ENCODE peak calls at places on chromosomes 13 and 19, in ten cellular contexts. One of them, this sample, is unnamed.

GRCh38 chr13:111609631-111610030 is 289.2 kb downstream of the TEX29 start:
- DNase-seq in H9: no peak
- DNase-seq in astrocyte: no peak
- DNase-seq in cardiac muscle cell: no peak
- DNase-seq in stomach: no peak
- DNase-seq in body of pancreas: no peak
- DNase-seq in neural progenitor cell: no peak
- DNase-seq in adrenal gland: no peak
- DNase-seq in lower lobe of right lung: no peak
- DNase-seq in gastrocnemius medialis: no peak
- DNase-seq in this sample: no peak

GRCh38 chr13:50198508-50198907 is 183.3 kb downstream of the KCNRG start:
- DNase-seq in gastrocnemius medialis: no peak
- DNase-seq in neural progenitor cell: no peak
- DNase-seq in body of pancreas: no peak
- DNase-seq in H9: no peak
- DNase-seq in cardiac muscle cell: no peak
- DNase-seq in astrocyte: no peak
- DNase-seq in adrenal gland: no peak
- DNase-seq in lower lobe of right lung: no peak
- DNase-seq in stomach: no peak
- DNase-seq in this sample: no peak

GRCh38 chr13:24149306-24150032 is 11.1 kb upstream of the SPATA13 start:
- DNase-seq in cardiac muscle cell: no peak
- DNase-seq in H9: no peak
- DNase-seq in body of pancreas: no peak
- DNase-seq in astrocyte: peak; percentile 41
- DNase-seq in neural progenitor cell: no peak
- DNase-seq in lower lobe of right lung: no peak
- DNase-seq in adrenal gland: no peak
- DNase-seq in stomach: no peak
- DNase-seq in gastrocnemius medialis: no peak
- DNase-seq in this sample: no peak

GRCh38 chr19:3065675-3066357 is 3.5 kb upstream of the TLE5 start:
- DNase-seq in stomach: peak; percentile 57
- DNase-seq in gastrocnemius medialis: no peak
- DNase-seq in body of pancreas: peak; percentile 56
- DNase-seq in H9: no peak
- DNase-seq in astrocyte: no peak
- DNase-seq in neural progenitor cell: no peak
- DNase-seq in cardiac muscle cell: no peak
- DNase-seq in lower lobe of right lung: no peak
- DNase-seq in adrenal gland: no peak
- DNase-seq in this sample: no peak

GRCh38 chr13:44045179-44045562 is 165.5 kb downstream of the LACC1 start:
- DNase-seq in lower lobe of right lung: no peak
- DNase-seq in H9: no peak
- DNase-seq in cardiac muscle cell: no peak
- DNase-seq in stomach: no peak
- DNase-seq in adrenal gland: no peak
- DNase-seq in body of pancreas: no peak
- DNase-seq in astrocyte: no peak
- DNase-seq in neural progenitor cell: peak; percentile 9
- DNase-seq in gastrocnemius medialis: no peak
- DNase-seq in this sample: no peak

GRCh38 chr13:75258159-75258782 is 223.7 kb downstream of the TBC1D4 start:
- DNase-seq in stomach: no peak
- DNase-seq in neural progenitor cell: peak; percentile 47
- DNase-seq in lower lobe of right lung: no peak
- DNase-seq in H9: no peak
- DNase-seq in astrocyte: peak; percentile 30
- DNase-seq in cardiac muscle cell: peak; percentile 54
- DNase-seq in adrenal gland: no peak
- DNase-seq in body of pancreas: no peak
- DNase-seq in gastrocnemius medialis: no peak
- DNase-seq in this sample: no peak

GRCh38 chr13:103291693-103292572 is 225.7 kb upstream of the SLC10A2 start:
- DNase-seq in stomach: no peak
- DNase-seq in astrocyte: no peak
- DNase-seq in cardiac muscle cell: peak; percentile 29
- DNase-seq in body of pancreas: no peak
- DNase-seq in adrenal gland: no peak
- DNase-seq in H9: no peak
- DNase-seq in gastrocnemius medialis: no peak
- DNase-seq in neural progenitor cell: peak; percentile 64
- DNase-seq in lower lobe of right lung: no peak
- DNase-seq in this sample: no peak

GRCh38 chr13:48489666-48490065 is 43.2 kb downstream of the RCBTB2 start:
- DNase-seq in cardiac muscle cell: no peak
- DNase-seq in adrenal gland: no peak
- DNase-seq in astrocyte: no peak
- DNase-seq in body of pancreas: no peak
- DNase-seq in stomach: no peak
- DNase-seq in lower lobe of right lung: no peak
- DNase-seq in gastrocnemius medialis: no peak
- DNase-seq in H9: no peak
- DNase-seq in neural progenitor cell: no peak
- DNase-seq in this sample: no peak

GRCh38 chr13:31545616-31546015 is 193.7 kb upstream of the RXFP2 start:
- DNase-seq in adrenal gland: no peak
- DNase-seq in gastrocnemius medialis: no peak
- DNase-seq in H9: no peak
- DNase-seq in cardiac muscle cell: no peak
- DNase-seq in astrocyte: no peak
- DNase-seq in neural progenitor cell: no peak
- DNase-seq in stomach: no peak
- DNase-seq in lower lobe of right lung: no peak
- DNase-seq in body of pancreas: no peak
- DNase-seq in this sample: no peak

GRCh38 chr19:5934002-5934401 is 19.9 kb downstream of the CAPS start:
- DNase-seq in gastrocnemius medialis: no peak
- DNase-seq in stomach: no peak
- DNase-seq in astrocyte: no peak
- DNase-seq in H9: no peak
- DNase-seq in neural progenitor cell: no peak
- DNase-seq in body of pancreas: no peak
- DNase-seq in lower lobe of right lung: no peak
- DNase-seq in adrenal gland: no peak
- DNase-seq in cardiac muscle cell: no peak
- DNase-seq in this sample: no peak

GRCh38 chr13:27455331-27455855 is 5.0 kb upstream of the MTIF3 start:
- DNase-seq in H9: peak; percentile 47
- DNase-seq in stomach: no peak
- DNase-seq in cardiac muscle cell: no peak
- DNase-seq in adrenal gland: no peak
- DNase-seq in body of pancreas: no peak
- DNase-seq in astrocyte: no peak
- DNase-seq in neural progenitor cell: no peak
- DNase-seq in gastrocnemius medialis: no peak
- DNase-seq in lower lobe of right lung: no peak
- DNase-seq in this sample: no peak

GRCh38 chr13:37869756-37870488 is at the start of gene TRPC4:
- DNase-seq in adrenal gland: peak; percentile 18
- DNase-seq in neural progenitor cell: peak; percentile 86
- DNase-seq in H9: peak; percentile 84
- DNase-seq in body of pancreas: peak; percentile 51
- DNase-seq in lower lobe of right lung: peak; percentile 41
- DNase-seq in gastrocnemius medialis: no peak
- DNase-seq in cardiac muscle cell: peak; percentile 59
- DNase-seq in stomach: peak; percentile 31
- DNase-seq in astrocyte: peak; percentile 63
- DNase-seq in this sample: peak; percentile 25

GRCh38 chr19:16376649-16377048 is 52.0 kb downstream of the KLF2 start:
- DNase-seq in astrocyte: no peak
- DNase-seq in body of pancreas: no peak
- DNase-seq in gastrocnemius medialis: no peak
- DNase-seq in stomach: no peak
- DNase-seq in neural progenitor cell: peak; percentile 34
- DNase-seq in H9: peak; percentile 68
- DNase-seq in adrenal gland: no peak
- DNase-seq in lower lobe of right lung: no peak
- DNase-seq in cardiac muscle cell: peak; percentile 52
- DNase-seq in this sample: no peak

GRCh38 chr13:43316997-43317396 is 293.6 kb downstream of the DNAJC15 start:
- DNase-seq in body of pancreas: no peak
- DNase-seq in adrenal gland: peak; percentile 33
- DNase-seq in H9: no peak
- DNase-seq in cardiac muscle cell: no peak
- DNase-seq in lower lobe of right lung: no peak
- DNase-seq in stomach: no peak
- DNase-seq in astrocyte: peak; percentile 50
- DNase-seq in gastrocnemius medialis: peak; percentile 14
- DNase-seq in neural progenitor cell: peak; percentile 20
- DNase-seq in this sample: peak; percentile 8

GRCh38 chr13:29953542-29953941 is 103.1 kb upstream of the UBL3 start:
- DNase-seq in H9: no peak
- DNase-seq in stomach: no peak
- DNase-seq in gastrocnemius medialis: no peak
- DNase-seq in body of pancreas: no peak
- DNase-seq in lower lobe of right lung: no peak
- DNase-seq in adrenal gland: no peak
- DNase-seq in cardiac muscle cell: no peak
- DNase-seq in astrocyte: no peak
- DNase-seq in neural progenitor cell: no peak
- DNase-seq in this sample: no peak

GRCh38 chr13:99657848-99658265 is 156.6 kb downstream of the TM9SF2 start:
- DNase-seq in stomach: peak; percentile 49
- DNase-seq in astrocyte: peak; percentile 31
- DNase-seq in neural progenitor cell: peak; percentile 79
- DNase-seq in H9: peak; percentile 68
- DNase-seq in adrenal gland: peak; percentile 47
- DNase-seq in lower lobe of right lung: peak; percentile 48
- DNase-seq in body of pancreas: no peak
- DNase-seq in cardiac muscle cell: peak; percentile 32
- DNase-seq in gastrocnemius medialis: no peak
- DNase-seq in this sample: peak; percentile 55

GRCh38 chr13:65532231-65532630 is 1697.9 kb downstream of the PCDH9 start:
- DNase-seq in neural progenitor cell: no peak
- DNase-seq in H9: no peak
- DNase-seq in adrenal gland: no peak
- DNase-seq in astrocyte: no peak
- DNase-seq in lower lobe of right lung: no peak
- DNase-seq in cardiac muscle cell: no peak
- DNase-seq in stomach: no peak
- DNase-seq in gastrocnemius medialis: no peak
- DNase-seq in body of pancreas: no peak
- DNase-seq in this sample: no peak

GRCh38 chr19:47124937-47125668 is 5.5 kb upstream of the SAE1 start:
- DNase-seq in gastrocnemius medialis: no peak
- DNase-seq in stomach: no peak
- DNase-seq in lower lobe of right lung: no peak
- DNase-seq in adrenal gland: no peak
- DNase-seq in astrocyte: peak; percentile 61
- DNase-seq in neural progenitor cell: peak; percentile 83
- DNase-seq in H9: peak; percentile 69
- DNase-seq in body of pancreas: peak; percentile 27
- DNase-seq in cardiac muscle cell: peak; percentile 84
- DNase-seq in this sample: no peak

GRCh38 chr13:89255844-89256406 is 1584.8 kb downstream of the SLITRK5 start:
- DNase-seq in body of pancreas: no peak
- DNase-seq in gastrocnemius medialis: no peak
- DNase-seq in astrocyte: no peak
- DNase-seq in cardiac muscle cell: peak; percentile 68
- DNase-seq in neural progenitor cell: no peak
- DNase-seq in lower lobe of right lung: no peak
- DNase-seq in adrenal gland: no peak
- DNase-seq in stomach: no peak
- DNase-seq in H9: no peak
- DNase-seq in this sample: no peak

GRCh38 chr13:32733685-32734084 is 147.4 kb downstream of the PDS5B start:
- DNase-seq in lower lobe of right lung: no peak
- DNase-seq in adrenal gland: no peak
- DNase-seq in astrocyte: no peak
- DNase-seq in cardiac muscle cell: no peak
- DNase-seq in gastrocnemius medialis: no peak
- DNase-seq in body of pancreas: no peak
- DNase-seq in H9: no peak
- DNase-seq in neural progenitor cell: no peak
- DNase-seq in stomach: no peak
- DNase-seq in this sample: no peak
- H3K27me3 ChIP-seq in lower lobe of right lung: no peaks in the 10 kb centered on the region
- H3K27me3 ChIP-seq in adrenal gland: no peaks in the 10 kb centered on the region
- H3K27me3 ChIP-seq in astrocyte: no peaks in the 10 kb centered on the region
- H3K27me3 ChIP-seq in cardiac muscle cell: no peaks in the 10 kb centered on the region
- H3K27me3 ChIP-seq in gastrocnemius medialis: no peaks in the 10 kb centered on the region
- H3K27me3 ChIP-seq in body of pancreas: no peaks in the 10 kb centered on the region
- H3K27me3 ChIP-seq in H9: no peaks in the 10 kb centered on the region
- H3K27me3 ChIP-seq in neural progenitor cell: no peaks in the 10 kb centered on the region
- H3K27me3 ChIP-seq in stomach: no peaks in the 10 kb centered on the region
- H3K27me3 ChIP-seq in this sample: no peaks in the 10 kb centered on the region

GRCh38 chr13:96214804-96215445 is 125.0 kb downstream of the HS6ST3 start:
- DNase-seq in stomach: no peak
- DNase-seq in gastrocnemius medialis: no peak
- DNase-seq in body of pancreas: no peak
- DNase-seq in astrocyte: no peak
- DNase-seq in cardiac muscle cell: no peak
- DNase-seq in adrenal gland: no peak
- DNase-seq in H9: no peak
- DNase-seq in neural progenitor cell: no peak
- DNase-seq in lower lobe of right lung: no peak
- DNase-seq in this sample: no peak
- TF ChIP-seq CTCF in stomach: no peak
- TF ChIP-seq CTCF in gastrocnemius medialis: no peak
- TF ChIP-seq CTCF in body of pancreas: no peak
- TF ChIP-seq CTCF in astrocyte: no peak
- TF ChIP-seq CTCF in cardiac muscle cell: no peak
- TF ChIP-seq CTCF in adrenal gland: no peak
- TF ChIP-seq CTCF in H9: no peak
- TF ChIP-seq CTCF in neural progenitor cell: no peak
- TF ChIP-seq CTCF in lower lobe of right lung: no peak
- TF ChIP-seq CTCF in this sample: no peak

DNA sequence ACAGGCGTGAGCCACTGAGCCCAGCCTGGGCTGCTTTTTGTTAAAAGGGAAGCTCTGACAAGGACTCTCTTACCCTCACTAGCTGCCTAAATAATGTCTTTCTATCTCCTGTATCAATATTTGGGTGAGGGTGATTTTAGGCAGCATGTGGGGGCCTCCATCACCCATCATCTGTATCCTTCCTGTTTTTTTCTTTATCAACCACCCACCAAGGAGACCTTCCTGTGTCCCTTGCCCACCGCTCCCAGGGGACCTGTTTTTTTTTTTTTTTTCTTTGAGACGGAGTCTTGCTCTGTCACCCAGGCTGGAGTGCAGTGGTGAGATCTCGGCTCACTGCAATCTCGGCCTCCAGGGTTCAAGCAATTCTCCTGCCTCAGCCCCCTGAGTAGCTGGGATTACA is 5.4 kb upstream of the NDUFB7 start:
- DNase-seq in stomach: no peak
- DNase-seq in body of pancreas: no peak
- DNase-seq in lower lobe of right lung: no peak
- DNase-seq in adrenal gland: no peak
- DNase-seq in H9: no peak
- DNase-seq in astrocyte: no peak
- DNase-seq in gastrocnemius medialis: no peak
- DNase-seq in cardiac muscle cell: no peak
- DNase-seq in neural progenitor cell: no peak
- DNase-seq in this sample: no peak
- H3K4me1 ChIP-seq in stomach: peaks cover 14% of the 10 kb centered on the region
- H3K4me1 ChIP-seq in body of pancreas: peaks cover 6% of the 10 kb centered on the region
- H3K4me1 ChIP-seq in lower lobe of right lung: peaks cover 6% of the 10 kb centered on the region
- H3K4me1 ChIP-seq in adrenal gland: no peaks in the 10 kb centered on the region
- H3K4me1 ChIP-seq in H9: no peaks in the 10 kb centered on the region
- H3K4me1 ChIP-seq in astrocyte: no peaks in the 10 kb centered on the region
- H3K4me1 ChIP-seq in gastrocnemius medialis: peaks cover 4% of the 10 kb centered on the region
- H3K4me1 ChIP-seq in cardiac muscle cell: no peaks in the 10 kb centered on the region
- H3K4me1 ChIP-seq in neural progenitor cell: peaks cover 5% of the 10 kb centered on the region
- H3K4me1 ChIP-seq in this sample: peaks cover 3% of the 10 kb centered on the region

GRCh38 chr19:42850981-42851717 is 28.4 kb downstream of the PSG1 start:
- DNase-seq in lower lobe of right lung: no peak
- DNase-seq in gastrocnemius medialis: peak; percentile 19
- DNase-seq in H9: no peak
- DNase-seq in adrenal gland: peak; percentile 67
- DNase-seq in stomach: no peak
- DNase-seq in body of pancreas: peak; percentile 20
- DNase-seq in astrocyte: peak; percentile 98
- DNase-seq in cardiac muscle cell: no peak
- DNase-seq in neural progenitor cell: no peak
- DNase-seq in this sample: peak; percentile 8
- H3K27me3 ChIP-seq in lower lobe of right lung: no peaks in the 10 kb centered on the region
- H3K27me3 ChIP-seq in gastrocnemius medialis: no peaks in the 10 kb centered on the region
- H3K27me3 ChIP-seq in H9: no peaks in the 10 kb centered on the region
- H3K27me3 ChIP-seq in adrenal gland: no peaks in the 10 kb centered on the region
- H3K27me3 ChIP-seq in stomach: no peaks in the 10 kb centered on the region
- H3K27me3 ChIP-seq in body of pancreas: no peaks in the 10 kb centered on the region
- H3K27me3 ChIP-seq in astrocyte: no peaks in the 10 kb centered on the region
- H3K27me3 ChIP-seq in cardiac muscle cell: no peaks in the 10 kb centered on the region
- H3K27me3 ChIP-seq in neural progenitor cell: no peaks in the 10 kb centered on the region
- H3K27me3 ChIP-seq in this sample: no peaks in the 10 kb centered on the region

This sample was measured in heart right ventricle.